ENCODE peak calls at places on chromosomes 7 and 10, in four cellular contexts. X is colonic mucosa, E is OCI-LY7, C is stomach. O is an unnamed sample.
A peak's percentile ranks its signal among the peaks of the same experiment; 100 is the strongest.

GRCh38 chr7:93016681-93017349 is 101.0 kb downstream of the SAMD9 start:
- DNase-seq in E (no peak), C (no peak), X (no peak), O (no peak)

GRCh38 chr10:73586583-73586984 is 4.6 kb downstream of the USP54 start:
- DNase-seq in E (no peak), X (peak; percentile 68), C (peak; percentile 48), O (no peak)

GRCh38 chr10:97601268-97602215 is 12.0 kb downstream of the C10orf62 start:
- DNase-seq in E (no peak), C (no peak), X (no peak), O (no peak)

GRCh38 chr10:16996530-16996964 is 133.1 kb downstream of the CUBN start:
- DNase-seq in C (no peak), X (no peak), E (no peak), O (no peak)

GRCh38 chr7:111392976-111393762 is 169.1 kb downstream of the IMMP2L start:
- DNase-seq in X (no peak), C (no peak), E (no peak), O (no peak)

GRCh38 chr10:133274751-133275682 is 1.7 kb downstream of the ADAM8 start:
- DNase-seq in C (peak; percentile 53), E (peak; percentile 77), X (no peak), O (peak; percentile 53)

GRCh38 chr10:85492684-85493083 is 873.9 kb downstream of the GRID1 start:
- DNase-seq in E (no peak), X (no peak), C (no peak), O (no peak)

GRCh38 chr10:117546020-117546629 is 3.6 kb downstream of the EMX2 start:
- DNase-seq in C (no peak), X (no peak), E (no peak), O (no peak)

GRCh38 chr10:266974-267425 is 131.7 kb downstream of the ZMYND11 start:
- DNase-seq in X (no peak), C (no peak), E (peak; percentile 10), O (no peak)

GRCh38 chr7:150425670-150426069 is 24.8 kb upstream of the GIMAP8 start:
- DNase-seq in E (no peak), X (no peak), C (no peak), O (no peak)

GRCh38 chr7:93921607-93922446 is at the start of gene GNG11:
- DNase-seq in E (peak; percentile 57), X (peak; percentile 35), C (peak; percentile 53), O (no peak)

GRCh38 chr10:97850446-97850845 is 803 bp downstream of the GOLGA7B start:
- DNase-seq in E (no peak), C (no peak), X (no peak), O (no peak)

GRCh38 chr7:7579638-7580037 is 13.0 kb downstream of the MIOS start:
- DNase-seq in X (no peak), E (no peak), C (no peak), O (no peak)

GRCh38 chr10:63115732-63116383 is 17.3 kb upstream of the NRBF2 start:
- DNase-seq in X (peak; percentile 40), C (peak; percentile 32), E (no peak), O (peak; percentile 49)

GRCh38 chr10:69202332-69202731 is 17.8 kb upstream of the HKDC1 start:
- DNase-seq in C (no peak), E (no peak), X (no peak), O (no peak)

GRCh38 chr10:104080762-104081161 is 4.9 kb downstream of the COL17A1 start:
- DNase-seq in C (no peak), X (no peak), E (peak; percentile 39), O (peak; percentile 10)

GRCh38 chr10:77144664-77145063 is 492.9 kb downstream of the KCNMA1 start:
- DNase-seq in E (no peak), X (no peak), C (no peak), O (no peak)

GRCh38 chr7:156386097-156386496 is 254.5 kb upstream of the RNF32 start:
- DNase-seq in C (no peak), X (no peak), E (no peak), O (no peak)

GRCh38 chr10:1376384-1376945 is 320.3 kb downstream of the WDR37 start:
- DNase-seq in E (no peak), X (peak; percentile 5), C (no peak), O (no peak)

GRCh38 chr10:56035489-56035888 is 325.6 kb downstream of the ZWINT start:
- DNase-seq in E (no peak), C (no peak), X (no peak), O (no peak)

GRCh38 chr10:86182150-86182549 is 184.4 kb downstream of the GRID1 start:
- DNase-seq in E (no peak), C (no peak), X (no peak), O (no peak)

GRCh38 chr7:132095111-132095765 is 481.0 kb downstream of the PLXNA4 start:
- DNase-seq in E (no peak), X (no peak), C (no peak), O (no peak)

GRCh38 chr10:62333135-62333889 is 40.9 kb upstream of the ZNF365 start:
- DNase-seq in X (no peak), C (no peak), E (no peak), O (no peak)

GRCh38 chr10:58651040-58651439 is 138.4 kb downstream of the BICC1 start:
- DNase-seq in X (no peak), E (no peak), C (no peak), O (no peak)

GRCh38 chr7:112362796-112363195 is 87.5 kb upstream of the IFRD1 start:
- DNase-seq in E (no peak), C (no peak), X (no peak), O (no peak)

GRCh38 chr10:4474829-4475228 is 351.2 kb upstream of the AKR1E2 start:
- DNase-seq in E (no peak), X (no peak), C (no peak), O (peak; percentile 29)

GRCh38 chr7:18119985-18120384 is 92.3 kb upstream of the PRPS1L1 start:
- DNase-seq in C (no peak), E (no peak), X (no peak), O (no peak)

GRCh38 chr10:58014436-58014835 is 253.3 kb downstream of the IPMK start:
- DNase-seq in C (no peak), E (no peak), X (no peak), O (no peak)

GRCh38 chr10:67788028-67788886 is 49.7 kb downstream of the DNAJC12 start:
- DNase-seq in E (peak; percentile 84), X (peak; percentile 81), C (peak; percentile 74), O (no peak)

GRCh38 chr10:90652519-90652918 is 205.3 kb downstream of the HTR7 start:
- DNase-seq in C (no peak), E (no peak), X (no peak), O (no peak)
- H3K27ac ChIP-seq in C (no peak overlapping the region), E (no peak overlapping the region), X (no peak overlapping the region), O (no peak overlapping the region)

GRCh38 chr7:66118603-66119002 is 4.0 kb downstream of the CRCP start:
- DNase-seq in C (no peak), X (no peak), E (no peak), O (no peak)

GRCh38 chr7:66125052-66125694 is 10.5 kb downstream of the CRCP start:
- DNase-seq in E (no peak), X (no peak), C (no peak), O (no peak)

GRCh38 chr7:66114743-66115727 is at the start of gene CRCP:
- DNase-seq in C (peak; percentile 84), X (peak; percentile 86), E (peak; percentile 88), O (no peak)

GRCh38 chr7:66119502-66119901 is 4.9 kb downstream of the CRCP start:
- DNase-seq in X (no peak), E (no peak), C (no peak), O (no peak)
- H3K27ac ChIP-seq in X (no peak overlapping the region), E (no peak overlapping the region), C (peak overlapping the region; percentile 3), O (peak overlapping the region; percentile 54)

GRCh38 chr10:79430946-79431345 is 14.5 kb downstream of the ZCCHC24 start:
- DNase-seq in C (no peak), X (no peak), E (no peak), O (no peak)
- H3K27ac ChIP-seq in C (peak overlapping the region; percentile 88), X (no peak overlapping the region), E (no peak overlapping the region), O (no peak overlapping the region)

DNA sequence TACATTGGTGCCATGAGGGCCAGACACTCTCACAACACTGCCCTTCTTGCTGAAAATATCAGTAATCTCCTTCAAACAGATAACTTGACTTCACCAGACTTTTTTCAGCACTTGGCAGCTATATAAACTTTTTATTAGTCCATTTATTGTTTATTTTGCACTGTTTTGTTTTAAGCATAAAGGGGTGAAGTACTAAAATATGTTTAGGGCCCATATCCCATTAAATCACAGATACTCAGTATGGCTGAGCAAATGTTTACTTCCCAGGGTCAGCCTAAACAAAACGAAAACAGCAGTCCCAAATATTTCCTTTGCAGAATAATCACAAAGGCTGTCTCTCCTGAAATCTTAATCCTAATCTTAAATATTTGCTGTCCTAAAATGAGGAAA is 649.6 kb downstream of the TNS3 start:
- DNase-seq in E (no peak), C (no peak), X (no peak), O (no peak)
- H3K27ac ChIP-seq in E (no peak overlapping the region), C (peak overlapping the region; percentile 54), X (no peak overlapping the region), O (peak overlapping the region; percentile 95)

DNA sequence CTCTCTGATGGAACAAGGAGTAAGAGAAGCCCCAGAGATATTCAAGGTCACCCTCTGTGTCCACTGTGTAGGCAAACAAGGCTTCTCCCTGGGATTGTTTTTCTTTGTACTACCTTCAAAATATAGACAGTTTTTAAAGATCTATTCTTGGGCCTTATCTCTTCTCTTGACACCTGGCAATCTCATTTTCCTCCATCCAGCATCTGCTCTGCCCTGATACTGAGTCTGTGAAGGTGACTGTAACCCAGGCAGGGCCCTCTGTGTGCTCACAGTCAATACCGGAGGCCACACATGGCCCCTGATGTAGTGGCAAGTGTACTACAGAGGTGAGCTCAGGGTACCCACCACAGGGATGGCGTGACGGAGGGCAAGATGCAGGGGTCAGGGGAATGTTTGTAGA is 221.1 kb downstream of the SNX10 start:
- DNase-seq in E (no peak), X (no peak), C (no peak), O (no peak)
- H3K27ac ChIP-seq in E (no peak overlapping the region), X (no peak overlapping the region), C (no peak overlapping the region), O (no peak overlapping the region)